ENCODE peak calls at places on chromosomes 5 and 9, in six cellular contexts. F is HCT116, K is ovary, W is body of pancreas, Y is upper lobe of right lung, H is psoas muscle. S is an unnamed sample.

GRCh38 chr5:98904786-98905185 is 24.0 kb downstream of the CHD1 start:
- DNase-seq in H (no peak), K (no peak), F (no peak), Y (no peak), W (no peak), S (no peak)

GRCh38 chr5:174355208-174355612 is 309.7 kb downstream of the NSG2 start:
- DNase-seq in K (no peak), Y (no peak), W (no peak), H (peak; percentile 23), F (no peak), S (no peak)

GRCh38 chr9:120434532-120434931 is 145.4 kb downstream of the CDK5RAP2 start:
- DNase-seq in H (peak; percentile 35), K (peak; percentile 68), F (no peak), Y (no peak), W (no peak), S (no peak)

GRCh38 chr5:131756942-131757341 is 39.9 kb downstream of the FNIP1 start:
- DNase-seq in W (no peak), K (no peak), F (no peak), Y (no peak), H (no peak), S (no peak)

GRCh38 chr5:73321757-73322452 is 126.7 kb downstream of the FOXD1 start:
- DNase-seq in Y (no peak), H (no peak), K (no peak), F (peak; percentile 90), W (no peak), S (no peak)

GRCh38 chr5:134139891-134140469 is 25.5 kb downstream of the TCF7 start:
- DNase-seq in F (no peak), K (no peak), Y (peak; percentile 25), W (peak; percentile 6), H (no peak), S (peak; percentile 0)

GRCh38 chr9:127084071-127085039 is 38.1 kb downstream of the ANGPTL2 start:
- DNase-seq in F (no peak), K (peak; percentile 9), Y (no peak), H (no peak), W (no peak), S (no peak)

GRCh38 chr5:15203376-15203775 is 296.6 kb upstream of the FBXL7 start:
- DNase-seq in W (no peak), Y (no peak), F (no peak), K (no peak), H (no peak), S (no peak)

GRCh38 chr5:181118369-181118768 is 12.6 kb downstream of the OR2V1 start:
- DNase-seq in F (no peak), K (no peak), W (no peak), Y (no peak), H (no peak), S (no peak)

GRCh38 chr5:111628901-111629300 is 116.6 kb upstream of the STARD4 start:
- DNase-seq in W (no peak), Y (no peak), H (no peak), K (no peak), F (no peak), S (no peak)

GRCh38 chr9:72834994-72835393 is 117.9 kb downstream of the ALDH1A1 start:
- DNase-seq in K (no peak), Y (no peak), F (no peak), W (no peak), H (no peak), S (no peak)

GRCh38 chr9:105132576-105132975 is 111.9 kb upstream of the SLC44A1 start:
- DNase-seq in H (no peak), K (no peak), F (peak; percentile 33), Y (no peak), W (no peak), S (no peak)

GRCh38 chr5:1061916-1062315 is 49.9 kb downstream of the SLC12A7 start:
- DNase-seq in W (no peak), K (no peak), Y (no peak), F (no peak), H (no peak), S (no peak)

GRCh38 chr5:1059884-1060263 is 51.3 kb downstream of the NKD2 start:
- DNase-seq in H (peak; percentile 10), Y (no peak), F (no peak), W (no peak), K (no peak), S (no peak)

GRCh38 chr5:1058549-1058945 is 49.9 kb downstream of the NKD2 start:
- DNase-seq in W (no peak), Y (no peak), H (peak; percentile 5), F (no peak), K (no peak), S (no peak)

GRCh38 chr5:1058988-1059883 is 50.6 kb downstream of the NKD2 start:
- DNase-seq in F (no peak), Y (no peak), H (peak; percentile 10), K (no peak), W (no peak), S (no peak)

GRCh38 chr5:1060535-1060981 is 51.3 kb downstream of the SLC12A7 start:
- DNase-seq in F (no peak), K (no peak), Y (no peak), W (no peak), H (peak; percentile 10), S (no peak)
- H3K9me3 ChIP-seq in F (no peaks in the 10 kb centered on the region), K (no peaks in the 10 kb centered on the region), Y (no peaks in the 10 kb centered on the region), W (no peaks in the 10 kb centered on the region), H (no peaks in the 10 kb centered on the region), S (no peaks in the 10 kb centered on the region)

DNA sequence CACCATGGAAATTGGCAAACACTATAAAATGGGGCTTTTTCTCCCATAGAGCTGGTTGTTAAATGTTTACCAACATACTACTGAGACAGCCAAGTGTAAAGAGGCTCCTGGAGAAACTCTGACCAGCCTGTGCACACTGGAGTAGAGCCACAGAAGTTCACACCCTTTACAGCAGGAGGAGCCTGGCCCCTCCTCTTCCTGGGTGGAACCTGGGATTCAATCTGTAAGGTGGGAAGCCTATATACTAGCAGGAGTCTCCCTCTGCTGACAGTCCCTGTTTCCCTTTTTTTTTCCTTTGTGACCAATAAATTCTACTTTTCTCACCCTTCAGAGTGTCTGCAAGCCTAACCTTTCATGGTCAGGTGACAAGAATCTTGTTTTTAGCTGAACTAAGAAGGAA is 10.4 kb upstream of the SLC30A5 start:
- DNase-seq in H (no peak), F (peak; percentile 47), W (peak; percentile 66), K (no peak), Y (no peak), S (no peak)
- TF ChIP-seq CTCF in H (no peak), F (peak; percentile 49), W (peak; percentile 9), K (no peak), Y (no peak), S (no peak)

GRCh38 chr9:135647897-135648296 is 8.6 kb upstream of the GLT6D1 start:
- DNase-seq in H (no peak), F (no peak), W (no peak), Y (no peak), K (no peak), S (no peak)
- H3K9me3 ChIP-seq in H (peaks cover 15% of the 10 kb centered on the region), F (peaks cover 46% of the 10 kb centered on the region), W (no peaks in the 10 kb centered on the region), Y (peaks cover 21% of the 10 kb centered on the region), K (peaks cover 2% of the 10 kb centered on the region), S (peaks cover 38% of the 10 kb centered on the region)

DNA sequence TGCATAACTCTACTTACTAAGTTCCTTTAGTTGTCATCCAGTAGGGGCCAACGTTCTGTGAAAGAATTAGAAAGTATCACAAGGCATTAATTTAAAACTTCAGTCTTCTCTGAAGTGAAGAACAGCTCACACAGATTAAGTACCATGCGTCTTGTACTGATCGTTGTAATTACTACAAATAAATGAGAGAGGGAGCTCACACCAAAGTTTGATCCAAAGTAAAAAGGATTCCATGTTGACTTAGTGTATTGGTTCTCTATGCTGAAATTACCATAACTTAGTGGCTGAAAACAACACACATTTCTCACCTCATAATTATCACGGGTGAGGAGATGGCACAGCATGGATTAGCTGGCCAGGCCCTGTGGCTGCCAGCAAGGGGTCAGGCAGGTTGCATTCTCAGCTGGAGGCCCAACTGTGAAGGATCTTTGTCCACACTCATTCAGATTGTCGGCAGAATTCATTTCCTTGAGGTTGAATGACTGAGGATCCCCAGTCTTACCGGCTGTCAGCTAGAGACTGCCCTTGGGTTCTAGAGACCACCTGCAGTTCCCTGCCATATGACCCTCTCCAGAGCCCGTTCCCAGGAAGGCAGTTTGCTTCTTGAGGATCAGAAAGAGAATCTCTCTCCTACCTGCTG is 169.1 kb downstream of the YTHDC2 start:
- DNase-seq in Y (no peak), H (no peak), K (no peak), W (no peak), F (peak; percentile 7), S (no peak)
- TF ChIP-seq CTCF in Y (no peak), H (peak; percentile 5), K (no peak), W (no peak), F (no peak), S (no peak)

GRCh38 chr5:45277860-45278259 is 418.3 kb downstream of the HCN1 start:
- DNase-seq in F (peak; percentile 51), Y (no peak), K (no peak), H (no peak), W (no peak), S (no peak)

GRCh38 chr5:45271626-45272025 is 424.6 kb downstream of the HCN1 start:
- DNase-seq in H (no peak), K (no peak), Y (no peak), F (no peak), W (no peak), S (no peak)

GRCh38 chr5:45279109-45279508 is 417.1 kb downstream of the HCN1 start:
- DNase-seq in F (peak; percentile 62), Y (no peak), H (no peak), W (no peak), K (no peak), S (no peak)

GRCh38 chr5:45274241-45274640 is 421.9 kb downstream of the HCN1 start:
- DNase-seq in K (no peak), F (no peak), W (no peak), Y (no peak), H (no peak), S (no peak)
- H3K9me3 ChIP-seq in K (no peaks in the 10 kb centered on the region), F (no peaks in the 10 kb centered on the region), W (no peaks in the 10 kb centered on the region), Y (no peaks in the 10 kb centered on the region), H (no peaks in the 10 kb centered on the region), S (no peaks in the 10 kb centered on the region)

GRCh38 chr5:2366816-2367215 is 384.7 kb downstream of the IRX2 start:
- DNase-seq in Y (no peak), H (no peak), F (no peak), K (no peak), W (no peak), S (no peak)
- TF ChIP-seq CTCF in Y (no peak), H (no peak), F (no peak), K (no peak), W (no peak), S (no peak)

DNA sequence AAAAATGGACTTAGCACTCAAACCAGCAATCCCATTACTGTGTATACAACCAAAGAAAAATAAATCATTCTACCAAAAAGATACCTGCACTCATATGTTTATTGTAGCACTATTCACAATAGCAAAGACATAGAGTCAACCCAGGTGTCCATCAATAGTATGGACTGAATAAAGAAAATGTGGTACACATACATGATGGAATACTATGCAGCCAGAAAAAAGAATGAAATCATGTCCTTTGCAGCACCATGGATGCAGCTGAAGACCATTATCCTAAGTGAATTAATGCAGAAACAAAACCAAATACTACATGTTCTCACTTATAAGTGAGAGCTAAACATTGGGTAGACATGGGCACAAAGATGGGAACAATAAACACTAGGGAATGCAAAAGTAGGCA is 236.8 kb upstream of the POU5F2 start:
- DNase-seq in H (no peak), K (no peak), F (no peak), Y (no peak), W (no peak), S (no peak)
- H3K9me3 ChIP-seq in H (peaks cover 41% of the 10 kb centered on the region), K (peaks cover 4% of the 10 kb centered on the region), F (peaks cover 9% of the 10 kb centered on the region), Y (peaks cover 22% of the 10 kb centered on the region), W (no peaks in the 10 kb centered on the region), S (peaks cover 29% of the 10 kb centered on the region)

S was measured in CD4-positive, alpha-beta T cell.